ENCODE peak calls at places on chromosomes 12 and 14, in five cellular contexts. M is OCI-LY7, A is colonic mucosa, Y is fibroblast of lung, C is left ventricle myocardium inferior. V is an unnamed sample.
A peak's percentile ranks its signal among the peaks of the same experiment; 100 is the strongest.

GRCh38 chr12:76562158-76562557 is 2.6 kb upstream of the OSBPL8 start:
- DNase-seq in M (no peak), C (no peak), Y (no peak), A (no peak), V (no peak)

GRCh38 chr12:15709524-15709923 is 79.7 kb downstream of the EPS8 start:
- DNase-seq in C (no peak), M (no peak), Y (no peak), A (no peak), V (no peak)

GRCh38 chr12:113003631-113004030 is 25.3 kb downstream of the OAS2 start:
- DNase-seq in C (no peak), A (no peak), M (no peak), Y (no peak), V (no peak)

GRCh38 chr12:93777249-93777648 is 100.1 kb downstream of the CRADD start:
- DNase-seq in C (no peak), A (no peak), Y (peak; percentile 72), M (no peak), V (no peak)

GRCh38 chr14:64673748-64674147 is 30.5 kb upstream of the PLEKHG3 start:
- DNase-seq in A (no peak), C (no peak), M (no peak), Y (no peak), V (peak; percentile 86)

GRCh38 chr14:104341532-104342434 is 203.4 kb downstream of the KIF26A start:
- DNase-seq in M (peak; percentile 44), A (peak; percentile 83), C (no peak), Y (no peak), V (no peak)

GRCh38 chr14:51216602-51217001 is 23.4 kb upstream of the TMX1 start:
- DNase-seq in M (no peak), Y (no peak), C (no peak), A (no peak), V (no peak)

GRCh38 chr14:49849213-49849847 is 3.3 kb downstream of the NEMF start:
- DNase-seq in M (no peak), Y (no peak), A (no peak), C (no peak), V (no peak)

GRCh38 chr12:65217127-65217526 is 47.7 kb downstream of the LEMD3 start:
- DNase-seq in C (no peak), M (no peak), A (no peak), Y (peak; percentile 8), V (no peak)

GRCh38 chr12:76789335-76790050 is 25.6 kb downstream of the ZDHHC17 start:
- DNase-seq in C (no peak), A (no peak), Y (no peak), M (no peak), V (no peak)

GRCh38 chr14:54985156-54985555 is 41.7 kb downstream of the WDHD1 start:
- DNase-seq in Y (no peak), M (no peak), C (no peak), A (no peak), V (no peak)

GRCh38 chr12:101474248-101474647 is 888 bp upstream of the SPIC start:
- DNase-seq in Y (no peak), A (no peak), C (no peak), M (no peak), V (no peak)

GRCh38 chr12:90027889-90028570 is 319.4 kb upstream of the ATP2B1 start:
- DNase-seq in Y (no peak), C (no peak), M (no peak), A (no peak), V (no peak)

GRCh38 chr14:71588028-71588427 is 344.2 kb upstream of the RGS6 start:
- DNase-seq in A (no peak), C (no peak), Y (peak; percentile 55), M (no peak), V (no peak)

GRCh38 chr14:35302211-35302528 is 10.0 kb downstream of the PSMA6 start:
- DNase-seq in M (no peak), A (no peak), C (no peak), Y (no peak), V (no peak)

GRCh38 chr14:35050652-35051051 is 4.6 kb downstream of the FAM177A1 start:
- DNase-seq in M (no peak), C (no peak), Y (peak; percentile 53), A (no peak), V (no peak)

GRCh38 chr12:26162905-26163304 is 32.5 kb upstream of the SSPN start:
- DNase-seq in C (no peak), A (no peak), M (no peak), Y (no peak), V (no peak)

GRCh38 chr14:56810341-56810740 is at the start of gene OTX2:
- DNase-seq in A (no peak), C (no peak), M (no peak), Y (no peak), V (no peak)

GRCh38 chr12:42119085-42119633 is 25.5 kb downstream of the GXYLT1 start:
- DNase-seq in Y (peak; percentile 90), M (no peak), A (no peak), C (no peak), V (no peak)

GRCh38 chr12:103523771-103524170 is 28.0 kb upstream of the C12orf42 start:
- DNase-seq in Y (no peak), C (no peak), M (no peak), A (no peak), V (no peak)

GRCh38 chr12:70415987-70416386 is 49.9 kb downstream of the KCNMB4 start:
- DNase-seq in M (peak; percentile 14), Y (no peak), A (no peak), C (no peak), V (no peak)

GRCh38 chr12:17370621-17371020 is 719.4 kb downstream of the RERGL start:
- DNase-seq in M (no peak), C (no peak), A (no peak), Y (no peak), V (no peak)

GRCh38 chr14:85528882-85529585 is 910 bp upstream of the FLRT2 start:
- DNase-seq in A (no peak), Y (peak; percentile 70), C (no peak), M (no peak), V (no peak)

DNA sequence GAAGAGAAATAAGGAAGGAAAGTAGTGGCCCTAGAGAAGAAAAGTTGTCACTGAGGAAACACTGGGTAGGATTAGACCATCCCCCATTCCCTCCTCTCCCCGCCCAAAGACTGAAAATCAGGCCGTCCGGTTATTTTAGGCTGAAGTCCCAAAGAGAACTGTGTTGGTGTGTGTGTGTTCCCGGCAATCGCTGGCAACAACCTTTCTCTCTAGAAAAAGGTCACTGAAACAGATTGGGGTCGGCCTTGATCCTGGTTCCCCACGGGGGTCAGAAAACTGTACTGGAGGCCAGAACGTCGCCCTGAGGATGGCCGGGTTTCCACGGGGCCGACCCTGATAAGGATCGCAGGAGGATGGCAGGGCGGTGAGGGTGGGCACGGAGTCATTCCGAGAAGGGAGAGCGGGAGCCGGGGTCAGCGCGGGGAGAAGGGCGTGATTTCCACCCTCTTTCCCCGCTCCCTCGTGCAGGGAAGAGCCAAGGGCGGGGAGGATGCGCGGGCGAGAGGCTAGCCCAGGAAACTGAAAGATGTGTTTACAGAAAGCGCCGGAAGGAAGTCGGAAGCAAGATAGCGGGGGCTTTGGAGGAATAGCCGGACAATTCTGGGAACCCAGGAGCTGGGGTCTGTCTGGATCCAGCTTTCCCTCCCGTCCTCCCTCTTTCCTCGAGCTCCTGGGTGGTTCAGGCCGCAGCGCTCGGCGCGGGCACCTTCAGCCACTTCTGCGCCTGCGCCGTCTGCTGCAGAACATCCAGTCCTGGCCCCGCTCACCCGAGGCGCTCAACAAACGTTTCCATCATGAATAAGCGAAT is 25.3 kb upstream of the SPTLC2 start:
- DNase-seq in A (peak; percentile 78), C (peak; percentile 83), Y (peak; percentile 71), M (no peak), V (no peak)
- H3K4me3 ChIP-seq in A (peak overlapping the region; percentile 33), C (peak overlapping the region; percentile 67), Y (peak overlapping the region; percentile 55), M (no peak overlapping the region), V (no peak overlapping the region)

GRCh38 chr14:102784892-102785597 is 7.8 kb downstream of the TRAF3 start:
- DNase-seq in A (no peak), M (no peak), C (no peak), Y (no peak), V (no peak)
- H3K4me3 ChIP-seq in A (no peak overlapping the region), M (no peak overlapping the region), C (no peak overlapping the region), Y (no peak overlapping the region), V (no peak overlapping the region)

DNA sequence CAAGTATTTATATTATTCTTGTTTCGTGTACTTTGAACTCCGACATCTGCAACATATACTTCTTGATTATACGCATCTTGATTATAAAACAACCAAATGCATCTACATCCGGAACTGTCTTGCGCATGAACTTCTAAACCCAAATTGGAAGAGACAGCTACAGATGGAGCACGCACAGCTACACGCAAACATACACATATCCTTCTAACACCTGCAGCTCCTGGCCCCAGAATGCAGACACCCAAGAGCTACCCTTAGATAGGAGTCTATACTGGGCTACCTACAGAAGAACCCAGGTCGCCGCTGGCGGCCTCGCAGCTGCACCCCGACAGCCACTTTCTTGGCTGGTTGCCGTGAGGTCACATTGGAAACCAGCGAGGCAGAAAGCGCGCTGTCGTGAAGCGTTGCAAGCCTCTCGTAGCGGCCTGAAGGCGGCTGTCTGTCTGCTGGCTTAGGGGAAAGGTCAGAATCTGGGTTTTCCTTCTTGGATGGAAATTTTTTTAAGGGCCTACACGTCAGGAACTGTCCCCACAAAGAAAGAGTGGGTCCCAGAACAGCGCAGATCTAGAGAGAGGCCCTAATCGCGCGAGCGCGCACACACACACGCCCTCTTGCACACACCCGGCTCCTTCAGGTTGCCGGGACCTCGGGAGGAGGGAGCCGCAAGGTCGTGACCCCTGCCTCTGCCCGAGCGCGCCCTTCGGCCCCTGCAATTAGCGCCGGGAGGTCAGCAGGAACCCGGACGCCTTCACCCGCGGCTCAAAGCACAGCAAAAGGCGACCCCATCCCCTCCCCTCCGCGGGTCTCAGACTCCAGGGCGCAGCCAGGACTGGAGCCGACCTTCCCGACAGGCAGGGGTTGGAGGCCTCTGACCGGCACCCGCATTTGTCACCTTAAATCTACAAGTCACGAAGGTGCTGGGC is 17.0 kb downstream of the TBX3 start:
- DNase-seq in M (no peak), C (no peak), Y (no peak), A (no peak), V (no peak)
- H3K4me3 ChIP-seq in M (no peak overlapping the region), C (no peak overlapping the region), Y (no peak overlapping the region), A (peak overlapping the region; percentile 43), V (no peak overlapping the region)

GRCh38 chr12:105382771-105383632 is 52.5 kb downstream of the C12orf75 start:
- DNase-seq in M (peak; percentile 75), Y (peak; percentile 80), C (no peak), A (peak; percentile 40), V (peak; percentile 62)
- H3K4me3 ChIP-seq in M (no peak overlapping the region), Y (peak overlapping the region; percentile 48), C (peak overlapping the region; percentile 51), A (no peak overlapping the region), V (no peak overlapping the region)

DNA sequence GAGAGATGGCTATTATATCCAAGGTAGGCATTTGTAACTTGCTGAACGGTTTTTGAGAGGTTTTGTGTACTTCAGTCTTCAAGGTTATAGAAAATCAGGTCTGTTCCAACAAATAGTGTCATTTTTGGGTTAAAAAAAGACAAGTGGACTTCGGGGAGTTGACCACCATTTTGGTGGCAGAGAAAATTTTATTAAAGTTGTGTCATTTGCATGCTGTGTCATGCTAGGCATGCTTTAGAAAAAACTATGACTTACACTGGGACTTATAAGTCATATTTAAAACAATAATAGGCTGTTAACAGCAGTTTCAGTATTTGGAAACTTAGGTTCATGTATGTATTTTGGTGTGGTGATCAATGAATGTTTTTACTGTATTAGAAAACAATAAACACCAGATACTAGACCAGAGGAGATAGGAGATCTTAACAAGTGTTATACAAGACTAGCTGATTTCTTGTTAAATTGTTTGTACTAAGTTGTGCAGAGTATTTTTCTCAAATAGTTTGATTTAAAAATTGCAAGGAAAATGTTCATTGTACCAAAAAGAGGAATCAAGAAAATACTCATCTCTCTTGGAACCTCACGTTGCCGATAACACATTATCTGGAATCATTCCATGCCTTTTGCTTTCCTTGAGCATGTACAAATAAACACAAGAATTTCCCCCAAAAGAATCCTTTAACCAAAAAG is 1.4 kb downstream of the RAN start:
- DNase-seq in Y (no peak), A (no peak), C (no peak), M (no peak), V (no peak)
- H3K4me3 ChIP-seq in Y (peak overlapping the region; percentile 95), A (peak overlapping the region; percentile 80), C (peak overlapping the region; percentile 85), M (peak overlapping the region; percentile 100), V (peak overlapping the region; percentile 68)

GRCh38 chr12:59699408-59700144 is 103.7 kb downstream of the SLC16A7 start:
- DNase-seq in M (no peak), C (no peak), A (no peak), Y (peak; percentile 94), V (no peak)
- H3K4me3 ChIP-seq in M (no peak overlapping the region), C (no peak overlapping the region), A (no peak overlapping the region), Y (peak overlapping the region; percentile 0), V (no peak overlapping the region)

V was measured in Jurkat, Clone E6-1.